ENCODE peak calls at places on chromosomes 7 and 10, in four cellular contexts. O is stimulated activated CD4-positive, alpha-beta T cell treated with anti-CD3 and anti-CD28 coated beads, Interleukin-1b, Interleukin-23, amount 100 ng/mL, for 1 hour; C is foreskin fibroblast; J is lower lobe of right lung. H is an unnamed sample.

GRCh38 chr7:69635572-69636190 is 37.4 kb downstream of the AUTS2 start:
- DNase-seq in O (no peak), C (no peak), J (no peak), H (no peak)

GRCh38 chr10:133187906-133188681 is 28.1 kb downstream of the KNDC1 start:
- DNase-seq in O (no peak), C (no peak), J (no peak), H (no peak)

GRCh38 chr7:33632322-33632721 is 273.0 kb upstream of the BMPER start:
- DNase-seq in O (no peak), C (no peak), J (no peak), H (no peak)

GRCh38 chr10:125411724-125412123 is 251.4 kb upstream of the CTBP2 start:
- DNase-seq in O (no peak), C (peak), J (no peak), H (no peak)

GRCh38 chr7:150313367-150313809 is 9.8 kb upstream of the LRRC61 start:
- DNase-seq in O (no peak), C (no peak), J (no peak), H (no peak)

GRCh38 chr7:19747740-19748339 is 25.6 kb downstream of the TMEM196 start:
- DNase-seq in O (no peak), C (peak), J (no peak), H (no peak)

GRCh38 chr10:22833781-22834180 is 94.1 kb upstream of the ARMC3 start:
- DNase-seq in O (no peak), C (no peak), J (no peak), H (no peak)

GRCh38 chr10:46310143-46310514 is 23.3 kb downstream of the ANTXRL start:
- DNase-seq in O (no peak), C (no peak), J (no peak), H (no peak)

GRCh38 chr7:156005202-156005821 is 193.0 kb upstream of the SHH start:
- DNase-seq in O (no peak), C (no peak), J (no peak), H (no peak)

GRCh38 chr7:23462846-23463245 is 7.4 kb downstream of the IGF2BP3 start:
- DNase-seq in O (no peak), C (peak), J (no peak), H (no peak)

GRCh38 chr10:73971636-73972354 is 26.1 kb upstream of the VCL start:
- DNase-seq in O (no peak), C (no peak), J (no peak), H (no peak)

GRCh38 chr10:6924166-6924565 is 344.1 kb upstream of the PRKCQ start:
- DNase-seq in O (no peak), C (peak), J (no peak), H (no peak)

GRCh38 chr7:116696707-116697106 is 24.7 kb downstream of the MET start:
- DNase-seq in O (no peak), C (no peak), J (no peak), H (no peak)

GRCh38 chr7:158824028-158824427 is 5.3 kb downstream of the ESYT2 start:
- DNase-seq in O (no peak), C (no peak), J (no peak), H (no peak)

GRCh38 chr10:96082153-96082552 is 38.8 kb downstream of the CCNJ start:
- DNase-seq in O (no peak), C (no peak), J (no peak), H (no peak)

GRCh38 chr10:110643670-110644597 is at the start of gene RBM20:
- DNase-seq in O (no peak), C (no peak), J (no peak), H (peak)

GRCh38 chr7:43905209-43905946 is 1.0 kb downstream of the URGCP start:
- DNase-seq in O (no peak), C (peak), J (no peak), H (no peak)

GRCh38 chr10:114384181-114384580 is 20.1 kb downstream of the AFAP1L2 start:
- DNase-seq in O (no peak), C (no peak), J (no peak), H (no peak)

GRCh38 chr7:3568516-3568915 is 267.5 kb downstream of the SDK1 start:
- DNase-seq in O (no peak), C (no peak), J (no peak), H (no peak)

GRCh38 chr7:137006293-137006692 is 137.8 kb downstream of the CHRM2 start:
- DNase-seq in O (no peak), C (peak), J (no peak), H (no peak)

GRCh38 chr10:102146971-102147428 is 5.2 kb upstream of the NOLC1 start:
- DNase-seq in O (no peak), C (no peak), J (no peak), H (no peak)

GRCh38 chr10:78410046-78410965 is 376.6 kb downstream of the RPS24 start:
- DNase-seq in O (no peak), C (no peak), J (no peak), H (no peak)

GRCh38 chr7:106736508-106737201 is 75.7 kb upstream of the CCDC71L start:
- DNase-seq in O (no peak), C (peak), J (no peak), H (no peak)

GRCh38 chr10:67433276-67433675 is 262.7 kb downstream of the CTNNA3 start:
- DNase-seq in O (no peak), C (no peak), J (no peak), H (no peak)

GRCh38 chr10:90856964-90857634 is 740 bp downstream of the HTR7 start:
- DNase-seq in O (no peak), C (no peak), J (no peak), H (peak)

GRCh38 chr7:125644113-125644512 is 714.5 kb upstream of the POT1 start:
- DNase-seq in O (no peak), C (no peak), J (no peak), H (no peak)

GRCh38 chr10:31864834-31865518 is 63.7 kb downstream of the ARHGAP12 start:
- DNase-seq in O (no peak), C (no peak), J (no peak), H (no peak)

GRCh38 chr10:118041316-118041715 is 5.4 kb downstream of the RAB11FIP2 start:
- DNase-seq in O (no peak), C (no peak), J (no peak), H (no peak)

GRCh38 chr10:34967411-34967880 is 122.7 kb downstream of the CUL2 start:
- DNase-seq in O (no peak), C (no peak), J (no peak), H (no peak)

GRCh38 chr7:98555403-98555802 is 61.7 kb upstream of the NPTX2 start:
- DNase-seq in O (no peak), C (no peak), J (no peak), H (peak)

GRCh38 chr10:1057106-1057657 is 997 bp downstream of the WDR37 start:
- DNase-seq in O (no peak), C (no peak), J (no peak), H (no peak)

GRCh38 chr7:70533614-70534013 is 598.3 kb upstream of the GALNT17 start:
- DNase-seq in O (no peak), C (no peak), J (no peak), H (no peak)

GRCh38 chr7:4610768-4611467 is 71.2 kb upstream of the FOXK1 start:
- DNase-seq in O (no peak), C (no peak), J (no peak), H (peak)

GRCh38 chr10:17162828-17163227 is 33.2 kb upstream of the CUBN start:
- DNase-seq in O (no peak), C (no peak), J (no peak), H (no peak)

GRCh38 chr10:118738422-118738821 is 16.3 kb downstream of the CACUL1 start:
- DNase-seq in O (no peak), C (no peak), J (no peak), H (no peak)

GRCh38 chr10:103480521-103480920 is 1.5 kb upstream of the CALHM3 start:
- DNase-seq in O (no peak), C (peak), J (no peak), H (no peak)

GRCh38 chr7:5553298-5553877 is 129.8 kb upstream of the TNRC18 start:
- DNase-seq in O (no peak), C (no peak), J (peak), H (no peak)

GRCh38 chr7:42734568-42734967 is 177.3 kb downstream of the C7orf25 start:
- DNase-seq in O (no peak), C (no peak), J (no peak), H (no peak)

H was measured in spleen.